ENCODE peak calls at places on chromosomes 11 and 22, in eight cellular contexts. Q, U, T, J, I, M, O and K are unnamed samples.

GRCh38 chr11:5043385-5043784 is 2.9 kb upstream of the OR52J3 start:
- DNase-seq in Q (no peak), U (no peak), M (no peak), J (no peak), O (no peak), I (no peak), T (no peak), K (no peak)

GRCh38 chr11:64306876-64307622 is 1.7 kb downstream of the ESRRA start:
- DNase-seq in M (peak; percentile 65), J (no peak), T (peak; percentile 44), I (no peak), Q (peak; percentile 65), O (no peak), U (no peak), K (peak; percentile 75)

GRCh38 chr11:35029979-35030378 is 109.0 kb upstream of the CD44 start:
- DNase-seq in I (no peak), O (no peak), T (no peak), J (no peak), U (no peak), M (no peak), Q (no peak), K (peak; percentile 42)

GRCh38 chr11:119668685-119669084 is 60.3 kb downstream of the NECTIN1 start:
- DNase-seq in J (no peak), U (no peak), T (no peak), Q (no peak), I (no peak), M (no peak), O (no peak), K (no peak)

GRCh38 chr22:43042101-43042780 is 27.3 kb upstream of the PACSIN2 start:
- DNase-seq in M (no peak), T (no peak), J (no peak), Q (peak; percentile 27), I (peak; percentile 36), U (no peak), O (no peak), K (no peak)

GRCh38 chr22:35070451-35071093 is 4.6 kb downstream of the ISX start:
- DNase-seq in Q (no peak), M (no peak), U (no peak), T (no peak), J (no peak), I (no peak), O (no peak), K (no peak)

GRCh38 chr11:111417766-111418435 is 38.8 kb upstream of the POU2AF1 start:
- DNase-seq in T (no peak), O (no peak), I (peak; percentile 49), J (peak; percentile 72), U (no peak), M (peak; percentile 68), Q (peak; percentile 72), K (no peak)

GRCh38 chr11:64141081-64141783 is 24.7 kb downstream of the MACROD1 start:
- DNase-seq in U (no peak), Q (no peak), I (no peak), O (no peak), J (no peak), M (no peak), T (no peak), K (no peak)

GRCh38 chr11:76030286-76030685 is 176.0 kb downstream of the WNT11 start:
- DNase-seq in U (no peak), Q (no peak), J (no peak), M (no peak), T (no peak), O (no peak), I (no peak), K (no peak)

GRCh38 chr11:35893796-35894475 is 49.9 kb upstream of the LDLRAD3 start:
- DNase-seq in Q (peak; percentile 71), T (no peak), J (no peak), O (no peak), U (no peak), I (peak; percentile 96), M (peak; percentile 20), K (no peak)

GRCh38 chr11:64650923-64651523 is 60.0 kb downstream of the SLC22A12 start:
- DNase-seq in T (no peak), Q (no peak), M (no peak), I (no peak), U (peak; percentile 13), O (peak; percentile 61), J (no peak), K (no peak)

GRCh38 chr11:76466666-76467065 is 21.8 kb downstream of the EMSY start:
- DNase-seq in J (no peak), I (no peak), O (no peak), T (no peak), M (no peak), Q (no peak), U (no peak), K (no peak)

GRCh38 chr22:25884121-25884520 is 142.1 kb downstream of the MYO18B start:
- DNase-seq in J (no peak), U (no peak), O (no peak), T (no peak), Q (no peak), I (no peak), M (no peak), K (no peak)

DNA sequence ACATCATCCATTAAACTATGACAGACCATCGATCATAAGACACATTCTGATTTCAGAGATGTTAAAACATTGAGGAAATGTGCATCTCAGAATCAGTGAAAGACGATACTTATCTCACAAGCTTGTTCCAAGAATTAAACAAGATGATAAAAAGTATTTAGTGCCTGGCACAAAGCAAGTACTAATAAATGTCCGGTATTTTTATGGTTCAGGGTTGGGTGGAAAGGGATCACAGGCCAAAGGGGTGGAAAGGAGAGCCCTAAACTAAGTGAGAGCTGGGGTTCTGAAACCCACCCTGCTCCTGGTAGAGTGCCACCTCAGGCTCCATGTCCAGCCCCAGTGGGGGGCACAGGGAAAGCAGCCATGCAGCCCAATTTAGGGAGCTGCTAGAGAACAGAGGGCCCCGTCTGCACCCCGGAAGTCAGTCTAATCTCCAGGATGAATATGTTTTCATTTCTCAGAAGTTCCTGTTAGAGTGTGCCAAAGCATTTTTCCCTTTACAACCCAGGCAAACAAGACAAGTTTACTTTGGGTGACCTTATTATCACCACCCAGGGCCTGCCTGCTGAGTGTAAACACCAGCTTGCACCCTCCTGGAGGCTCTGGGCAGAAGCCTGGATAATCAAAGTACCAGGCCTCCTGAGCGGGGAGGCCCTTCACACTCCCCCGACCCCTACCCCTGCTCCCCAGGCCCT is 3.8 kb upstream of the CREB3L1 start:
- DNase-seq in M (peak; percentile 66), U (no peak), Q (no peak), O (no peak), I (no peak), T (peak; percentile 78), J (no peak), K (peak; percentile 68)
- TF ChIP-seq POLR2A in M (peak; percentile 26), U (no peak), Q (no peak), O (no peak), I (no peak), T (no peak), J (no peak), K (peak; percentile 33)

DNA sequence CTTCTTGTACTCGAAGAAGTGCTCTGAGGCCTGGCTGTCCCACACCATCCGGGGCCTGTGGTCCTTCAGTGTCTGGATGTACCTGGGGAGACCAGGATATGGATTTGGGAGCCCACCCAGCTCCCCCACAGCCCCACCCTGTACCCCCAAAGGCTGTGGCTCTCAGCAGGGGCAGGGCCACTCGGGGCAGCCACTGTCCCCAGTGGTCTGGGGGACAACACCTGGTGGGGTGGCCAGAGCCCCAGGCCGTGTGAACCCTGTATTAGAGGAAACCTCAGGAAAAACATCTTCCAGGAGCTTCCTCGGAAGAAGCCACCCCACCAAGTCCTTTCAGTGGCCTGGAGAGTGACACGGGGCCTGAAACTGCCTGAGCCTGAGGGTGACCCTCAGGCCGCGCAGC is 27.8 kb downstream of the TSPAN4 start:
- DNase-seq in Q (no peak), M (no peak), I (no peak), J (no peak), U (no peak), T (no peak), O (no peak), K (no peak)
- TF ChIP-seq CTCF in Q (no peak), M (no peak), I (no peak), J (no peak), U (no peak), T (no peak), O (no peak), K (no peak)

GRCh38 chr22:24584871-24585411 is 7.9 kb downstream of the LRRC75B start:
- DNase-seq in O (peak; percentile 46), T (no peak), I (no peak), M (no peak), U (no peak), Q (no peak), J (no peak), K (no peak)
- H3K4me1 ChIP-seq in O (no peaks in the 10 kb centered on the region), T (peaks cover 56% of the 10 kb centered on the region), I (peaks cover 28% of the 10 kb centered on the region), M (peaks cover 12% of the 10 kb centered on the region), U (no peaks in the 10 kb centered on the region), Q (no peaks in the 10 kb centered on the region), J (peaks cover 14% of the 10 kb centered on the region), K (peaks cover 11% of the 10 kb centered on the region)

GRCh38 chr11:108206171-108206570 is 16.3 kb downstream of the NPAT start:
- DNase-seq in M (no peak), T (no peak), J (no peak), O (no peak), I (no peak), U (no peak), Q (peak; percentile 52), K (no peak)
- TF ChIP-seq POLR2A in M (no peak), T (no peak), J (no peak), O (no peak), I (no peak), U (no peak), Q (no peak), K (no peak)

GRCh38 chr22:40976866-40977700 is 25.9 kb downstream of the RBX1 start:
- DNase-seq in O (no peak), J (no peak), Q (no peak), I (no peak), T (no peak), M (no peak), U (no peak), K (no peak)
- TF ChIP-seq CTCF in O (no peak), J (no peak), Q (no peak), I (no peak), T (no peak), M (no peak), U (no peak), K (no peak)